ENCODE peak calls at places on chromosomes 12 and 14, in four cellular contexts. P, F, U and Q are unnamed samples.

GRCh38 chr14:76724827-76725550 is 36.3 kb upstream of the VASH1 start:
- DNase-seq in P (no peak), U (no peak), F (no peak), Q (no peak)

GRCh38 chr12:120229583-120230325 is 28.8 kb upstream of the RPLP0 start:
- DNase-seq in P (no peak), U (no peak), F (no peak), Q (no peak)

GRCh38 chr12:109493090-109493489 is 15.7 kb downstream of the UBE3B start:
- DNase-seq in U (no peak), P (no peak), F (no peak), Q (no peak)

GRCh38 chr12:52029686-52030085 is 21.6 kb upstream of the NR4A1 start:
- DNase-seq in F (no peak), P (no peak), U (no peak), Q (peak; percentile 94)

GRCh38 chr12:26204612-26205289 is 9.4 kb downstream of the SSPN start:
- DNase-seq in F (no peak), P (no peak), U (no peak), Q (no peak)

GRCh38 chr12:95700316-95700785 is 90.2 kb downstream of the NTN4 start:
- DNase-seq in P (no peak), U (no peak), F (no peak), Q (no peak)

GRCh38 chr14:78697341-78697740 is 527.2 kb downstream of the NRXN3 start:
- DNase-seq in U (no peak), P (no peak), F (peak; percentile 53), Q (peak; percentile 29)

GRCh38 chr14:71190691-71191090 is 283.4 kb downstream of the PCNX1 start:
- DNase-seq in F (no peak), U (no peak), P (no peak), Q (no peak)

GRCh38 chr14:103401223-103402214 is 16.3 kb downstream of the MARK3 start:
- DNase-seq in U (no peak), P (no peak), F (peak; percentile 49), Q (no peak)

GRCh38 chr12:78802593-78802992 is 62.0 kb upstream of the SYT1 start:
- DNase-seq in F (no peak), U (no peak), P (no peak), Q (no peak)

GRCh38 chr12:62934799-62935674 is at the start of gene PPM1H:
- DNase-seq in P (peak; percentile 6), U (no peak), F (peak; percentile 73), Q (peak; percentile 86)

GRCh38 chr14:54818201-54819133 is 84.2 kb downstream of the GCH1 start:
- DNase-seq in F (no peak), P (no peak), U (no peak), Q (peak; percentile 24)

GRCh38 chr12:14900521-14901227 is 15.0 kb upstream of the MGP start:
- DNase-seq in P (no peak), F (no peak), U (no peak), Q (no peak)

GRCh38 chr12:50041461-50041860 is 15.9 kb upstream of the ASIC1 start:
- DNase-seq in F (no peak), U (no peak), P (no peak), Q (no peak)

GRCh38 chr14:100282766-100283419 is 23.4 kb downstream of the SLC25A29 start:
- DNase-seq in U (no peak), F (no peak), P (no peak), Q (no peak)

GRCh38 chr12:52730383-52730782 is 27.1 kb upstream of the KRT77 start:
- DNase-seq in F (no peak), P (no peak), U (no peak), Q (no peak)

GRCh38 chr12:93684716-93685115 is 7.5 kb downstream of the CRADD start:
- DNase-seq in F (no peak), U (no peak), P (no peak), Q (no peak)

GRCh38 chr12:113463746-113464743 is 7.6 kb downstream of the LHX5 start:
- DNase-seq in U (no peak), P (no peak), F (no peak), Q (peak; percentile 13)

GRCh38 chr14:91755560-91755959 is 23.7 kb upstream of the CATSPERB start:
- DNase-seq in P (no peak), F (no peak), U (no peak), Q (no peak)

GRCh38 chr12:128693771-128694170 is 130.0 kb downstream of the SLC15A4 start:
- DNase-seq in F (no peak), P (no peak), U (no peak), Q (no peak)

GRCh38 chr12:90304231-90304630 is 595.6 kb upstream of the ATP2B1 start:
- DNase-seq in P (no peak), U (no peak), F (no peak), Q (no peak)

GRCh38 chr12:74412607-74413230 is 124.9 kb upstream of the ATXN7L3B start:
- DNase-seq in P (no peak), F (peak; percentile 34), U (no peak), Q (peak; percentile 31)

GRCh38 chr12:90611048-90611447 is 343.9 kb downstream of the CCER1 start:
- DNase-seq in F (no peak), U (no peak), P (no peak), Q (no peak)

GRCh38 chr14:24883571-24883970 is 166.4 kb downstream of the STXBP6 start:
- DNase-seq in F (no peak), P (no peak), U (no peak), Q (no peak)

GRCh38 chr12:122080149-122081107 is 1.9 kb downstream of the MLXIP start:
- DNase-seq in U (no peak), P (no peak), F (peak; percentile 81), Q (no peak)

GRCh38 chr12:19129486-19130223 is at the start of gene PLEKHA5:
- DNase-seq in U (peak; percentile 6), F (peak; percentile 49), P (peak; percentile 33), Q (peak; percentile 81)

GRCh38 chr14:95309261-95310051 is 10.3 kb downstream of the CLMN start:
- DNase-seq in U (no peak), P (no peak), F (no peak), Q (no peak)

GRCh38 chr14:46344327-46344937 is 307.1 kb downstream of the RPL10L start:
- DNase-seq in U (no peak), F (peak; percentile 65), P (no peak), Q (peak; percentile 38)

GRCh38 chr14:29645117-29645516 is 282.5 kb downstream of the PRKD1 start:
- DNase-seq in F (no peak), P (no peak), U (no peak), Q (no peak)

GRCh38 chr12:15996254-15996653 is 85.1 kb downstream of the DERA start:
- DNase-seq in P (no peak), U (no peak), F (no peak), Q (peak; percentile 12)